ENCODE peak calls at places on chromosomes 13 and 19, in seven cellular contexts. S, O, I, T, R, D and G are unnamed samples.

GRCh38 chr19:13830761-13831481 is 35.7 kb downstream of the ZSWIM4 start:
- DNase-seq in S (no peak), O (peak), I (no peak), T (no peak), R (no peak), D (no peak), G (no peak)

GRCh38 chr19:5542665-5543064 is 25.1 kb downstream of the TINCR start:
- DNase-seq in S (peak), O (no peak), I (no peak), T (no peak), R (no peak), D (no peak), G (no peak)

GRCh38 chr19:30403583-30403982 is 31.4 kb downstream of the ZNF536 start:
- DNase-seq in S (no peak), O (no peak), I (no peak), T (no peak), R (no peak), D (no peak), G (no peak)

GRCh38 chr19:7500811-7501450 is 12.1 kb upstream of the PEX11G start:
- DNase-seq in S (peak), O (no peak), I (peak), T (no peak), R (peak), D (peak), G (no peak)

GRCh38 chr13:50617134-50617721 is 226.3 kb downstream of the DLEU7 start:
- DNase-seq in S (no peak), O (peak), I (no peak), T (no peak), R (no peak), D (peak), G (no peak)

GRCh38 chr19:37930416-37930815 is 23.4 kb downstream of the SIPA1L3 start:
- DNase-seq in S (no peak), O (no peak), I (peak), T (no peak), R (no peak), D (no peak), G (no peak)

GRCh38 chr13:42628666-42629065 is 54.7 kb downstream of the TNFSF11 start:
- DNase-seq in S (no peak), O (no peak), I (no peak), T (no peak), R (no peak), D (no peak), G (no peak)

GRCh38 chr19:37999309-38000213 is 92.6 kb downstream of the SIPA1L3 start:
- DNase-seq in S (no peak), O (peak), I (no peak), T (peak), R (no peak), D (peak), G (no peak)

GRCh38 chr19:46350758-46351159 is 3.9 kb downstream of the PPP5C start:
- DNase-seq in S (no peak), O (no peak), I (peak), T (no peak), R (no peak), D (no peak), G (no peak)

GRCh38 chr19:57171551-57172081 is 4.3 kb upstream of the DUXA start:
- DNase-seq in S (peak), O (peak), I (peak), T (no peak), R (peak), D (peak), G (no peak)

GRCh38 chr13:110300090-110300815 is 6.7 kb downstream of the COL4A1 start:
- DNase-seq in S (no peak), O (no peak), I (no peak), T (no peak), R (no peak), D (peak), G (no peak)

GRCh38 chr13:41008349-41008980 is 10.7 kb downstream of the ELF1 start:
- DNase-seq in S (no peak), O (no peak), I (no peak), T (no peak), R (peak), D (peak), G (no peak)

GRCh38 chr19:6108721-6109633 is 1.3 kb downstream of the RFX2 start:
- DNase-seq in S (peak), O (peak), I (peak), T (peak), R (peak), D (peak), G (peak)

GRCh38 chr13:112184851-112185371 is 118.0 kb downstream of the SOX1 start:
- DNase-seq in S (no peak), O (no peak), I (no peak), T (no peak), R (no peak), D (no peak), G (no peak)

GRCh38 chr13:113639661-113640262 is 18.2 kb downstream of the ATP4B start:
- DNase-seq in S (no peak), O (no peak), I (peak), T (peak), R (no peak), D (no peak), G (no peak)

GRCh38 chr13:113642563-113642962 is 15.4 kb downstream of the ATP4B start:
- DNase-seq in S (no peak), O (no peak), I (no peak), T (no peak), R (no peak), D (no peak), G (no peak)

GRCh38 chr13:113638806-113639205 is 19.2 kb downstream of the ATP4B start:
- DNase-seq in S (no peak), O (no peak), I (peak), T (peak), R (no peak), D (no peak), G (peak)

GRCh38 chr13:113643593-113643992 is 14.4 kb downstream of the ATP4B start:
- DNase-seq in S (no peak), O (no peak), I (no peak), T (no peak), R (no peak), D (no peak), G (no peak)

GRCh38 chr13:113641426-113641825 is 16.6 kb downstream of the ATP4B start:
- DNase-seq in S (no peak), O (no peak), I (peak), T (peak), R (no peak), D (no peak), G (peak)
- H3K27ac ChIP-seq in S (no peak), O (no peak), I (no peak), T (no peak), R (no peak), D (no peak), G (no peak)

GRCh38 chr13:19634129-19634740 is 776 bp downstream of the MPHOSPH8 start:
- DNase-seq in S (peak), O (peak), I (peak), T (no peak), R (peak), D (peak), G (no peak)
- H3K27ac ChIP-seq in S (peak), O (peak), I (peak), T (peak), R (peak), D (peak), G (peak)

GRCh38 chr19:51357952-51358351 is 8.2 kb downstream of the ETFB start:
- DNase-seq in S (no peak), O (no peak), I (no peak), T (no peak), R (no peak), D (no peak), G (no peak)

GRCh38 chr19:51356159-51356801 is 9.9 kb downstream of the ETFB start:
- DNase-seq in S (no peak), O (no peak), I (no peak), T (no peak), R (no peak), D (no peak), G (no peak)

GRCh38 chr19:51352783-51353360 is 10.9 kb upstream of the VSIG10L start:
- DNase-seq in S (no peak), O (no peak), I (no peak), T (no peak), R (no peak), D (no peak), G (no peak)

GRCh38 chr19:51354103-51354741 is 12.0 kb downstream of the ETFB start:
- DNase-seq in S (no peak), O (no peak), I (no peak), T (no peak), R (peak), D (no peak), G (no peak)

GRCh38 chr19:51354742-51355148 is 11.4 kb downstream of the ETFB start:
- DNase-seq in S (peak), O (no peak), I (no peak), T (no peak), R (peak), D (peak), G (no peak)
- H3K27ac ChIP-seq in S (no peak), O (no peak), I (no peak), T (peak), R (peak), D (no peak), G (no peak)

GRCh38 chr13:76991432-76991795 is 467 bp upstream of the CLN5 start:
- DNase-seq in S (no peak), O (peak), I (peak), T (no peak), R (peak), D (no peak), G (no peak)
- H3K27ac ChIP-seq in S (peak), O (peak), I (peak), T (peak), R (peak), D (peak), G (peak)

GRCh38 chr19:2045501-2046045 is 5.5 kb downstream of the MKNK2 start:
- DNase-seq in S (no peak), O (no peak), I (peak), T (no peak), R (peak), D (no peak), G (no peak)
- H3K27ac ChIP-seq in S (peak), O (peak), I (peak), T (peak), R (no peak), D (no peak), G (peak)

GRCh38 chr19:49161987-49162386 is 4.4 kb downstream of the TRPM4 start:
- DNase-seq in S (no peak), O (no peak), I (no peak), T (no peak), R (no peak), D (peak), G (no peak)

GRCh38 chr19:49165111-49165750 is 7.6 kb downstream of the TRPM4 start:
- DNase-seq in S (no peak), O (no peak), I (peak), T (no peak), R (no peak), D (no peak), G (peak)

GRCh38 chr19:49168421-49168820 is 10.8 kb downstream of the TRPM4 start:
- DNase-seq in S (no peak), O (no peak), I (no peak), T (no peak), R (no peak), D (no peak), G (no peak)

GRCh38 chr19:49167857-49168409 is 10.3 kb downstream of the TRPM4 start:
- DNase-seq in S (no peak), O (no peak), I (no peak), T (no peak), R (no peak), D (no peak), G (no peak)

DNA sequence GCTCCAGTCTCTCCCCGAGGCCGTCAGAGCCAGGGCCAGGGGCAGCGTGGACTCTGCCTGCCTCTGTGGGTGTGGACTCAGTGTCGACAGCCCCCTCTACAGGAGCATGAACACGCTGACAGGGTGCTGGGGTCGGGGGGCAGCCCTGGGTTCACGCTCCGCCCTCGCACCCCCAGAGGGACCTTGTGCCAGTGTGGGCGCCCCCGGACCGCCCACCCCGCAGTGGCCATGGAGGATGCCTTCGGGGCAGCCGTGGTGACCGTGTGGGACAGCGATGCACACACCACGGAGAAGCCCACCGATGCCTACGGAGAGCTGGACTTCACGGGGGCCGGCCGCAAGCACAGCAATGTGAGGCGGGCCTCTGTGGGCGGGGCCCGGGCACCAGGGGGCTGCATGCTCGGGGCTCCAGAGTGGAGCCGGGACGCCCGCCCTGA is 8.3 kb downstream of the TRPM4 start:
- DNase-seq in S (no peak), O (no peak), I (no peak), T (no peak), R (no peak), D (no peak), G (no peak)
- H3K27ac ChIP-seq in S (no peak), O (no peak), I (peak), T (no peak), R (no peak), D (no peak), G (peak)

GRCh38 chr19:1073956-1074511 is 7.1 kb downstream of the ARHGAP45 start:
- DNase-seq in S (no peak), O (no peak), I (no peak), T (no peak), R (no peak), D (no peak), G (no peak)

GRCh38 chr19:1072371-1073015 is 5.5 kb downstream of the ARHGAP45 start:
- DNase-seq in S (no peak), O (no peak), I (no peak), T (no peak), R (no peak), D (no peak), G (no peak)

GRCh38 chr19:1070931-1071791 is 4.2 kb downstream of the ARHGAP45 start:
- DNase-seq in S (no peak), O (no peak), I (no peak), T (no peak), R (no peak), D (no peak), G (no peak)

GRCh38 chr19:1074512-1075283 is 7.7 kb downstream of the ARHGAP45 start:
- DNase-seq in S (peak), O (peak), I (peak), T (peak), R (no peak), D (no peak), G (no peak)

DNA sequence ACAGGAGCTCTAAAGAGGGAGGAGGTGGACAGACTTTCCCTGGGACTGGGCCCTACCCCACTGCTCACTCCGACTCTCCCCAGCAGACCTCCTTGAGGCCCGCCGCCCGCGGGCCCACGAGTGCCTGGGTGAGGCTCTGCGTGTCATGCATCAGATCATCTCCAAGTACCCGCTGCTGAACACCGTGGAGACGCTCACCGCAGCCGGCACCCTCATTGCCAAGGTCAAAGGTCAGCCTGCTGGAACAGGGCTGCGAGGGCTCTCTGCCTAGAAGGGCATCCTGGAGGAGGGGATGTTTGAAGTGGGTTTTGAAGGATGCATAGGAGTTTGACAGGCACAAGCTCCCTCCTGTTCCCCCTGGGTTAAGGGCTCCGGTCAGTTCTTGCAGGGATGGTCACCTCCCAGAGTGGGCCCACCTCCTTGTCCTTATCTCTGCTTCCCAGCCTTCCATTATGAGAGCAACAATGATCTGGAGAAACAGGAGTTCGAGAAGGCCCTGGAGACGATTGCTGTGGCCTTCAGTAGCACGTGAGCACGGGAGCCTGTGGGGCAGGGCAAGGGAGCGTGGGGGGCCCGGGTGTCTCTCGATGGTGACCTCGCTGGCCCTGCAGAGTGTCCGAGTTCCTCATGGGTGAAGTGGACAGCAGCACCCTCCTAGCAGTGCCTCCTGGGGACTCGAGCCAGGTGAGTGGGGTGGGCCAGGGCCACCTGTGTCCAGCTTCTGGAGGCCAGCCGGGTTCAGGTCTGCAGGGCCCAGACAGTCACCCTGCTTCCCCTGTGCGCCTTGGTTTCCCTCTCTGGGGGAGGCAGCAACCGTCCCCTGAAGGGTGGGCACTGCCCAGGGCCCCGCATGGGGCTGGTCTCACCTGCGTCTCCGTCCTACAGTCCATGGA is 6.3 kb downstream of the ARHGAP45 start:
- DNase-seq in S (no peak), O (no peak), I (no peak), T (no peak), R (no peak), D (no peak), G (no peak)
- H3K27ac ChIP-seq in S (no peak), O (no peak), I (no peak), T (no peak), R (no peak), D (no peak), G (no peak)

DNA sequence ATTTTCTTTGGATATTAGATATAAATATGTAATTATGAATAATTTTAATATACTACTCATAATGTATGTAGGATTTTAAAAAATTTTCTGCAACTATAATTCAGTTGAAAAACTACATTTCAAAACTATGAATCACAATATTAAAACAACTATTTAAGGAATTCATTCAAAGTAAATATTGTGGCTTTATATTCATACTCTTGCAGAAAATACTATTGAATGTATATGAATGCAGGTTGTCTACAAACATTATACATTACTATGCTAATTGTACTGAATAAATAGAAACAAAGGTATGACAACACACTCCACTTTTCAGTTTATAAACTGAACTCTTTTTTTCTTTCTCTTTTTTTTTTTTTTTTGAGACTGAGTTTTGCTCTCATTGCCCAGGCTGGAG is 14.2 kb downstream of the ZNF91 start:
- DNase-seq in S (no peak), O (no peak), I (no peak), T (no peak), R (no peak), D (no peak), G (no peak)
- H3K27ac ChIP-seq in S (no peak), O (no peak), I (no peak), T (no peak), R (no peak), D (no peak), G (no peak)